ENCODE peak calls at places on chromosomes 13 and 19, in eight cellular contexts. V is IMR-90, Z is mammary epithelial cell, I is NCI-H69, O is NCI-H2171 treated with DMSO at 0.1 percent for 48 hours, J is fibroblast of mammary gland, A is progenitor cell of endocrine pancreas, S is NCI-H524 treated with DMSO at 0.1 percent for 48 hours. X is an unnamed sample.

GRCh38 chr13:30143671-30144400 is 163.5 kb downstream of the KATNAL1 start:
- DNase-seq in V (peak), Z (peak), I (no peak), O (no peak), J (peak), A (no peak), S (no peak), X (no peak)

GRCh38 chr13:59398127-59398526 is 765.6 kb downstream of the DIAPH3 start:
- DNase-seq in V (no peak), Z (no peak), I (peak), O (peak), J (peak), A (no peak), S (no peak), X (no peak)

GRCh38 chr19:2235396-2236284 is 489 bp downstream of the PLEKHJ1 start:
- DNase-seq in V (no peak), Z (no peak), I (peak), O (peak), J (no peak), A (peak), S (no peak), X (peak)

GRCh38 chr19:16032509-16033135 is 43.7 kb upstream of the TPM4 start:
- DNase-seq in V (no peak), Z (no peak), I (no peak), O (no peak), J (no peak), A (no peak), S (no peak), X (no peak)

GRCh38 chr19:33797821-33798633 is 1.4 kb downstream of the KCTD15 start:
- DNase-seq in V (peak), Z (peak), I (peak), O (no peak), J (no peak), A (no peak), S (no peak), X (no peak)

GRCh38 chr13:34863360-34864135 is 78.5 kb upstream of the NBEA start:
- DNase-seq in V (peak), Z (peak), I (peak), O (peak), J (peak), A (no peak), S (no peak), X (no peak)

GRCh38 chr13:63948045-63948444 is 2532.4 kb upstream of the PCDH20 start:
- DNase-seq in V (peak), Z (no peak), I (no peak), O (no peak), J (no peak), A (no peak), S (no peak), X (no peak)

GRCh38 chr13:45702088-45702487 is at the start of gene CBY2:
- DNase-seq in V (no peak), Z (no peak), I (no peak), O (no peak), J (no peak), A (no peak), S (no peak), X (no peak)

GRCh38 chr19:20247016-20247683 is 80.1 kb downstream of the ZNF486 start:
- DNase-seq in V (no peak), Z (peak), I (peak), O (no peak), J (peak), A (peak), S (no peak), X (no peak)

GRCh38 chr13:98169331-98169730 is 7.7 kb downstream of the RNF113B start:
- DNase-seq in V (no peak), Z (no peak), I (no peak), O (no peak), J (no peak), A (no peak), S (no peak), X (no peak)

GRCh38 chr13:50015750-50016149 is 506 bp downstream of the KCNRG start:
- DNase-seq in V (no peak), Z (no peak), I (no peak), O (no peak), J (no peak), A (no peak), S (no peak), X (no peak)

GRCh38 chr13:80901111-80902014 is 560.4 kb upstream of the SPRY2 start:
- DNase-seq in V (no peak), Z (no peak), I (no peak), O (no peak), J (peak), A (no peak), S (no peak), X (no peak)

GRCh38 chr13:113349491-113349890 is 14.4 kb downstream of the GRTP1 start:
- DNase-seq in V (no peak), Z (no peak), I (no peak), O (no peak), J (no peak), A (no peak), S (no peak), X (no peak)

GRCh38 chr19:15622991-15623390 is 8.0 kb downstream of the CYP4F8 start:
- DNase-seq in V (no peak), Z (no peak), I (no peak), O (no peak), J (no peak), A (no peak), S (no peak), X (peak)

GRCh38 chr19:6459356-6460098 is at the start of gene SLC25A23:
- DNase-seq in V (peak), Z (peak), I (peak), O (peak), J (peak), A (peak), S (no peak), X (peak)

GRCh38 chr19:40054632-40055031 is 1.4 kb downstream of the ZNF780B start:
- DNase-seq in V (no peak), Z (no peak), I (no peak), O (no peak), J (no peak), A (no peak), S (no peak), X (no peak)

GRCh38 chr13:46339035-46339666 is 47.9 kb downstream of the RUBCNL start:
- DNase-seq in V (peak), Z (peak), I (no peak), O (no peak), J (peak), A (no peak), S (no peak), X (no peak)

GRCh38 chr13:79541426-79542049 is 60.6 kb downstream of the NDFIP2 start:
- DNase-seq in V (peak), Z (peak), I (peak), O (peak), J (peak), A (no peak), S (no peak), X (no peak)

GRCh38 chr13:41500501-41500900 is 43.2 kb downstream of the RGCC start:
- DNase-seq in V (no peak), Z (peak), I (no peak), O (no peak), J (peak), A (no peak), S (no peak), X (peak)

GRCh38 chr13:44854264-44855060 is 134.8 kb downstream of the NUFIP1 start:
- DNase-seq in V (peak), Z (no peak), I (peak), O (peak), J (no peak), A (no peak), S (peak), X (peak)

GRCh38 chr13:85666356-85666755 is 132.9 kb downstream of the SLITRK6 start:
- DNase-seq in V (no peak), Z (no peak), I (peak), O (no peak), J (no peak), A (no peak), S (no peak), X (no peak)

X was measured in Peyer's patch.